ENCODE peak calls at places on chromosomes 12 and 14, in four cellular contexts. One of them, this sample, is unnamed.

GRCh38 chr14:71659165-71659564 is 273.1 kb upstream of the RGS6 start:
- DNase-seq in WTC11: no peak
- DNase-seq in K562: no peak
- DNase-seq in HepG2: peak; percentile 34
- DNase-seq in this sample: no peak

GRCh38 chr12:4628406-4628805 is 20.4 kb downstream of the AKAP3 start:
- DNase-seq in K562: no peak
- DNase-seq in HepG2: no peak
- DNase-seq in WTC11: no peak
- DNase-seq in this sample: no peak

GRCh38 chr14:106826833-106827369 is 1300.5 kb downstream of the TMEM121 start:
- DNase-seq in K562: no peak
- DNase-seq in WTC11: no peak
- DNase-seq in HepG2: no peak
- DNase-seq in this sample: no peak

GRCh38 chr12:13223176-13223806 is 26.8 kb downstream of the EMP1 start:
- DNase-seq in WTC11: no peak
- DNase-seq in K562: no peak
- DNase-seq in HepG2: peak; percentile 55
- DNase-seq in this sample: no peak

GRCh38 chr14:35975814-35976213 is 149.7 kb downstream of the BRMS1L start:
- DNase-seq in HepG2: no peak
- DNase-seq in K562: no peak
- DNase-seq in WTC11: no peak
- DNase-seq in this sample: no peak

GRCh38 chr14:62084020-62084419 is 321.8 kb downstream of the SNAPC1 start:
- DNase-seq in HepG2: no peak
- DNase-seq in K562: no peak
- DNase-seq in WTC11: no peak
- DNase-seq in this sample: no peak

GRCh38 chr12:49565119-49565955 is 2.6 kb downstream of the MCRS1 start:
- DNase-seq in K562: no peak
- DNase-seq in WTC11: no peak
- DNase-seq in HepG2: no peak
- DNase-seq in this sample: no peak

GRCh38 chr14:22841311-22841710 is 4.9 kb downstream of the MMP14 start:
- DNase-seq in HepG2: no peak
- DNase-seq in WTC11: no peak
- DNase-seq in K562: no peak
- DNase-seq in this sample: no peak

GRCh38 chr14:65229431-65230286 is 127.3 kb upstream of the MAX start:
- DNase-seq in K562: peak; percentile 33
- DNase-seq in WTC11: peak; percentile 61
- DNase-seq in HepG2: peak; percentile 72
- DNase-seq in this sample: no peak

GRCh38 chr12:25817166-25817565 is 141.3 kb upstream of the RASSF8 start:
- DNase-seq in K562: no peak
- DNase-seq in WTC11: no peak
- DNase-seq in HepG2: no peak
- DNase-seq in this sample: no peak

GRCh38 chr12:132164426-132164825 is 20.2 kb downstream of the NOC4L start:
- DNase-seq in HepG2: no peak
- DNase-seq in K562: no peak
- DNase-seq in WTC11: no peak
- DNase-seq in this sample: no peak

GRCh38 chr12:72267974-72268373 is 4.2 kb upstream of the TRHDE start:
- DNase-seq in HepG2: no peak
- DNase-seq in WTC11: no peak
- DNase-seq in K562: no peak
- DNase-seq in this sample: no peak

GRCh38 chr12:80205960-80206359 is 106.6 kb downstream of the OTOGL start:
- DNase-seq in WTC11: no peak
- DNase-seq in K562: no peak
- DNase-seq in HepG2: no peak
- DNase-seq in this sample: no peak

GRCh38 chr12:76810690-76811434 is 46.9 kb downstream of the ZDHHC17 start:
- DNase-seq in K562: no peak
- DNase-seq in HepG2: no peak
- DNase-seq in WTC11: no peak
- DNase-seq in this sample: no peak

GRCh38 chr12:28872654-28873268 is 276.3 kb upstream of the FAR2 start:
- DNase-seq in HepG2: peak; percentile 21
- DNase-seq in K562: peak; percentile 67
- DNase-seq in WTC11: peak; percentile 76
- DNase-seq in this sample: no peak

GRCh38 chr14:81137316-81137715 is 83.4 kb downstream of the GTF2A1 start:
- DNase-seq in HepG2: no peak
- DNase-seq in K562: no peak
- DNase-seq in WTC11: no peak
- DNase-seq in this sample: no peak

GRCh38 chr12:15180325-15180724 is 40.9 kb downstream of the RERG start:
- DNase-seq in HepG2: no peak
- DNase-seq in K562: no peak
- DNase-seq in WTC11: no peak
- DNase-seq in this sample: no peak

GRCh38 chr12:71627438-71628002 is 36.1 kb downstream of the ZFC3H1 start:
- DNase-seq in HepG2: no peak
- DNase-seq in K562: no peak
- DNase-seq in WTC11: no peak
- DNase-seq in this sample: no peak

GRCh38 chr12:12818693-12819092 is 5.5 kb downstream of the DDX47 start:
- DNase-seq in WTC11: no peak
- DNase-seq in HepG2: no peak
- DNase-seq in K562: no peak
- DNase-seq in this sample: no peak

GRCh38 chr14:79186523-79186922 is 1016.4 kb downstream of the NRXN3 start:
- DNase-seq in K562: no peak
- DNase-seq in HepG2: no peak
- DNase-seq in WTC11: no peak
- DNase-seq in this sample: no peak

GRCh38 chr12:105273601-105274000 is 37.6 kb upstream of the APPL2 start:
- DNase-seq in WTC11: no peak
- DNase-seq in K562: no peak
- DNase-seq in HepG2: no peak
- DNase-seq in this sample: no peak

GRCh38 chr12:21073822-21074460 is 57.1 kb upstream of the SLCO1B1 start:
- DNase-seq in WTC11: no peak
- DNase-seq in K562: no peak
- DNase-seq in HepG2: no peak
- DNase-seq in this sample: no peak

GRCh38 chr12:101806280-101806679 is 24.5 kb downstream of the GNPTAB start:
- DNase-seq in K562: no peak
- DNase-seq in HepG2: no peak
- DNase-seq in WTC11: no peak
- DNase-seq in this sample: no peak

GRCh38 chr12:55829967-55830600 is 697 bp upstream of the DNAJC14 start:
- DNase-seq in HepG2: no peak
- DNase-seq in K562: peak; percentile 53
- DNase-seq in WTC11: peak; percentile 47
- DNase-seq in this sample: no peak

GRCh38 chr14:52834440-52834842 is 43.0 kb upstream of the GNPNAT1 start:
- DNase-seq in K562: no peak
- DNase-seq in HepG2: no peak
- DNase-seq in WTC11: no peak
- DNase-seq in this sample: no peak

GRCh38 chr12:77166711-77167110 is 101.3 kb upstream of the E2F7 start:
- DNase-seq in WTC11: no peak
- DNase-seq in K562: no peak
- DNase-seq in HepG2: no peak
- DNase-seq in this sample: no peak

GRCh38 chr14:90464481-90464880 is 67.7 kb downstream of the CALM1 start:
- DNase-seq in WTC11: no peak
- DNase-seq in K562: no peak
- DNase-seq in HepG2: no peak
- DNase-seq in this sample: no peak

GRCh38 chr12:12741705-12742104 is 24.5 kb downstream of the CDKN1B start:
- DNase-seq in WTC11: no peak
- DNase-seq in K562: no peak
- DNase-seq in HepG2: no peak
- DNase-seq in this sample: no peak

GRCh38 chr14:104521816-104522745 is 57.5 kb upstream of the C14orf180 start:
- DNase-seq in HepG2: no peak
- DNase-seq in WTC11: no peak
- DNase-seq in K562: no peak
- DNase-seq in this sample: no peak

GRCh38 chr12:83465632-83466031 is 778.9 kb downstream of the TMTC2 start:
- DNase-seq in WTC11: no peak
- DNase-seq in HepG2: no peak
- DNase-seq in K562: no peak
- DNase-seq in this sample: no peak

GRCh38 chr12:124904306-124905098 is 9.9 kb downstream of the UBC start:
- DNase-seq in K562: peak; percentile 95
- DNase-seq in WTC11: no peak
- DNase-seq in HepG2: peak; percentile 72
- DNase-seq in this sample: no peak

GRCh38 chr14:20428010-20428365 is 8.0 kb downstream of the KLHL33 start:
- DNase-seq in WTC11: no peak
- DNase-seq in HepG2: no peak
- DNase-seq in K562: no peak
- DNase-seq in this sample: no peak

GRCh38 chr14:106211489-106211888 is 685.1 kb downstream of the TMEM121 start:
- DNase-seq in K562: no peak
- DNase-seq in WTC11: no peak
- DNase-seq in HepG2: no peak
- DNase-seq in this sample: no peak

GRCh38 chr12:51891843-51892242 is 3.9 kb downstream of the ANKRD33 start:
- DNase-seq in HepG2: no peak
- DNase-seq in WTC11: no peak
- DNase-seq in K562: no peak
- DNase-seq in this sample: no peak

GRCh38 chr12:108587826-108588225 is 10.1 kb downstream of the TMEM119 start:
- DNase-seq in K562: no peak
- DNase-seq in WTC11: no peak
- DNase-seq in HepG2: no peak
- DNase-seq in this sample: no peak

GRCh38 chr14:65137648-65138317 is 35.5 kb upstream of the MAX start:
- DNase-seq in K562: no peak
- DNase-seq in HepG2: no peak
- DNase-seq in WTC11: no peak
- DNase-seq in this sample: no peak

GRCh38 chr12:40327506-40327905 is 102.7 kb downstream of the LRRK2 start:
- DNase-seq in K562: no peak
- DNase-seq in WTC11: no peak
- DNase-seq in HepG2: no peak
- DNase-seq in this sample: no peak

GRCh38 chr14:37172024-37172869 is at the start of gene SLC25A21:
- DNase-seq in HepG2: peak; percentile 85
- DNase-seq in K562: peak; percentile 87
- DNase-seq in WTC11: peak; percentile 81
- DNase-seq in this sample: no peak
- TF ChIP-seq TCF7 in HepG2: no peak
- TF ChIP-seq TCF7 in K562: no peak
- TF ChIP-seq TCF7 in WTC11: no peak
- TF ChIP-seq TCF7 in this sample: no peak

GRCh38 chr12:120597861-120598260 is 16.7 kb upstream of the POP5 start:
- DNase-seq in WTC11: no peak
- DNase-seq in K562: no peak
- DNase-seq in HepG2: no peak
- DNase-seq in this sample: no peak
- TF ChIP-seq TCF7 in WTC11: no peak
- TF ChIP-seq TCF7 in K562: no peak
- TF ChIP-seq TCF7 in HepG2: no peak
- TF ChIP-seq TCF7 in this sample: no peak

GRCh38 chr12:89838846-89839245 is 130.2 kb upstream of the ATP2B1 start:
- DNase-seq in WTC11: no peak
- DNase-seq in HepG2: no peak
- DNase-seq in K562: no peak
- DNase-seq in this sample: no peak
- TF ChIP-seq TCF7 in WTC11: no peak
- TF ChIP-seq TCF7 in HepG2: no peak
- TF ChIP-seq TCF7 in K562: no peak
- TF ChIP-seq TCF7 in this sample: no peak

DNA sequence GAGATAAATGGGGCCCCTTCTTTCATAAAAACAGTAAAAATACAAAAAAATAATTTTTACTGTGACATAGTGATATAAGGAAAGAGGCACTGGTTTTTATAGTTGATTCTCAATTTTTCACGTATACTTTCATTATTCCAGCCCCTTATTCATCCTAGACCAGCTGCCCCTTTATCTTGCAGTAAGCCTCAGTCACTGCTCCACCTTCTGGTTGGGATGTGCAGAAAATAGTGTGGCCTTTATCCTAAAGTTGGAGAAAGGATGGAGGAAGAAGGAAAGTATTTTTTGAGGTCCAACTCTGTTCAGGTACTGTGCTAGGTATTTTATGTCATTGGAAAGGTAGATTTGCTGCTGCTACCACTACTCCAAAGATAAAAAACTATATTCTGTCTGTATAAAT is 172.7 kb downstream of the ANO6 start:
- DNase-seq in WTC11: no peak
- DNase-seq in K562: peak; percentile 36
- DNase-seq in HepG2: peak; percentile 29
- DNase-seq in this sample: no peak
- TF ChIP-seq TCF7 in WTC11: no peak
- TF ChIP-seq TCF7 in K562: no peak
- TF ChIP-seq TCF7 in HepG2: no peak
- TF ChIP-seq TCF7 in this sample: no peak

GRCh38 chr14:102362545-102363181 is at the start of the genes CINP and TECPR2:
- DNase-seq in WTC11: peak; percentile 98
- DNase-seq in HepG2: peak; percentile 85
- DNase-seq in K562: peak; percentile 94
- DNase-seq in this sample: peak; percentile 71
- TF ChIP-seq TCF7 in WTC11: no peak
- TF ChIP-seq TCF7 in HepG2: no peak
- TF ChIP-seq TCF7 in K562: no peak
- TF ChIP-seq TCF7 in this sample: no peak

GRCh38 chr14:100484531-100485267 is 102.5 kb downstream of the BEGAIN start:
- DNase-seq in WTC11: no peak
- DNase-seq in HepG2: no peak
- DNase-seq in K562: no peak
- DNase-seq in this sample: no peak

GRCh38 chr14:100487304-100487703 is 99.9 kb downstream of the BEGAIN start:
- DNase-seq in WTC11: no peak
- DNase-seq in HepG2: no peak
- DNase-seq in K562: no peak
- DNase-seq in this sample: no peak

GRCh38 chr14:100490252-100490651 is 97.0 kb downstream of the BEGAIN start:
- DNase-seq in WTC11: no peak
- DNase-seq in HepG2: no peak
- DNase-seq in K562: no peak
- DNase-seq in this sample: no peak

GRCh38 chr14:100486025-100486828 is 101.0 kb downstream of the BEGAIN start:
- DNase-seq in K562: peak; percentile 72
- DNase-seq in HepG2: peak; percentile 43
- DNase-seq in WTC11: peak; percentile 94
- DNase-seq in this sample: peak; percentile 66

GRCh38 chr14:100488057-100488456 is 99.2 kb downstream of the BEGAIN start:
- DNase-seq in K562: no peak
- DNase-seq in HepG2: no peak
- DNase-seq in WTC11: no peak
- DNase-seq in this sample: no peak
- TF ChIP-seq TCF7 in K562: no peak
- TF ChIP-seq TCF7 in HepG2: no peak
- TF ChIP-seq TCF7 in WTC11: no peak
- TF ChIP-seq TCF7 in this sample: no peak